ENCODE peak calls at places on chromosomes 12 and 14, in eight cellular contexts. U is A549; N is NCI-H146; D is AG08395; F is mucosa of gallbladder; X is left kidney; M is CD4-positive, CD25-positive, alpha-beta regulatory T cell; R is HT1080. S is an unnamed sample.

GRCh38 chr12:125841332-125841731 is 776.1 kb downstream of the AACS start:
- DNase-seq in U (no peak), M (no peak), N (no peak), D (no peak), X (peak; percentile 37), R (no peak), F (no peak), S (no peak)

GRCh38 chr14:67627519-67627918 is 7.8 kb downstream of the ARG2 start:
- DNase-seq in U (no peak), N (no peak), M (no peak), R (no peak), X (no peak), F (no peak), D (no peak), S (no peak)

GRCh38 chr14:71478542-71478941 is 453.7 kb upstream of the RGS6 start:
- DNase-seq in N (no peak), M (no peak), R (peak; percentile 43), X (no peak), U (no peak), D (peak; percentile 43), F (peak; percentile 14), S (no peak)

GRCh38 chr14:43778607-43778955 is 728.5 kb downstream of the FSCB start:
- DNase-seq in N (no peak), U (no peak), M (no peak), D (no peak), F (no peak), X (no peak), R (no peak), S (no peak)

GRCh38 chr14:75242546-75243273 is 35.9 kb upstream of the FOS start:
- DNase-seq in X (peak; percentile 60), R (no peak), D (peak; percentile 77), M (no peak), U (no peak), F (no peak), N (no peak), S (no peak)

GRCh38 chr14:85702937-85703336 is 173.0 kb downstream of the FLRT2 start:
- DNase-seq in M (no peak), D (peak; percentile 41), F (no peak), X (no peak), R (no peak), N (no peak), U (no peak), S (no peak)

GRCh38 chr14:98408713-98409112 is 863.3 kb downstream of the BCL11B start:
- DNase-seq in X (peak; percentile 28), M (no peak), N (no peak), U (no peak), D (no peak), R (peak; percentile 36), F (no peak), S (no peak)

GRCh38 chr14:73786942-73787759 is 64.5 kb upstream of the PTGR2 start:
- DNase-seq in F (peak; percentile 45), U (peak; percentile 31), R (no peak), X (peak; percentile 84), D (peak; percentile 25), N (peak; percentile 21), M (peak; percentile 51), S (peak; percentile 77)

GRCh38 chr12:117155278-117156060 is 34.8 kb downstream of the FBXO21 start:
- DNase-seq in M (peak; percentile 49), N (peak; percentile 84), X (peak; percentile 92), D (peak; percentile 27), F (peak; percentile 57), U (peak; percentile 95), R (peak; percentile 70), S (peak; percentile 75)

S was measured in head of caudate nucleus.